ENCODE peak calls at places on chromosomes 3 and 15, in seven cellular contexts. L, N, H, X, R, A and K are unnamed samples.

GRCh38 chr3:14031271-14031670 is 93.4 kb downstream of the CHCHD4 start:
- DNase-seq in H (no peak), N (peak), A (peak), R (no peak), X (no peak), L (no peak), K (no peak)

GRCh38 chr15:100918690-100919480 is at the start of gene LRRK1:
- DNase-seq in A (peak), H (no peak), N (peak), X (peak), L (no peak), R (peak), K (peak)

GRCh38 chr3:40962721-40963120 is 236.6 kb upstream of the CTNNB1 start:
- DNase-seq in A (no peak), X (no peak), R (no peak), N (no peak), L (no peak), H (no peak), K (no peak)

GRCh38 chr3:190585771-190586630 is 72.1 kb downstream of the IL1RAP start:
- DNase-seq in R (no peak), A (peak), L (no peak), X (no peak), N (peak), H (no peak), K (no peak)

GRCh38 chr3:159796226-159796625 is 192.4 kb upstream of the IL12A start:
- DNase-seq in R (no peak), L (no peak), X (peak), N (peak), H (no peak), A (no peak), K (no peak)

GRCh38 chr3:188584162-188584529 is 430.2 kb downstream of the LPP start:
- DNase-seq in H (no peak), X (no peak), R (no peak), A (peak), N (peak), L (no peak), K (no peak)

GRCh38 chr15:45660231-45660979 is 25.6 kb downstream of the SQOR start:
- DNase-seq in H (no peak), X (no peak), L (peak), N (no peak), A (peak), R (no peak), K (peak)

GRCh38 chr3:151171145-151171544 is 31.9 kb downstream of the GPR171 start:
- DNase-seq in A (no peak), L (no peak), X (no peak), N (no peak), R (peak), H (no peak), K (peak)

GRCh38 chr3:188006726-188007393 is 147.1 kb upstream of the LPP start:
- DNase-seq in X (no peak), N (peak), H (no peak), A (peak), L (no peak), R (no peak), K (no peak)

GRCh38 chr15:95295905-95296618 is 1034.4 kb upstream of the NR2F2 start:
- DNase-seq in R (no peak), H (no peak), X (no peak), L (no peak), A (peak), N (peak), K (no peak)

GRCh38 chr3:54341811-54342210 is 219.5 kb downstream of the CACNA2D3 start:
- DNase-seq in A (no peak), N (no peak), H (no peak), L (no peak), R (no peak), X (no peak), K (no peak)

GRCh38 chr3:122105626-122106025 is 50.5 kb downstream of the CD86 start:
- DNase-seq in N (peak), H (no peak), L (no peak), X (no peak), R (no peak), A (no peak), K (no peak)

GRCh38 chr15:35321926-35322325 is 224.0 kb downstream of the DPH6 start:
- DNase-seq in H (no peak), R (no peak), L (no peak), X (no peak), A (no peak), N (no peak), K (no peak)